ENCODE peak calls at places on chromosomes 11 and 22, in four cellular contexts. U is HCT116, N is NT2/D1, A is fibroblast of lung. Q is an unnamed sample. For H3K4me1, the result is how much of the 10 kb centered on the place peaks cover.

GRCh38 chr22:20427945-20428417 is 9.6 kb downstream of the SCARF2 start:
- DNase-seq in U (no peak), A (no peak), N (no peak), Q (no peak)

GRCh38 chr22:37282385-37282677 is at the start of gene CYTH4:
- DNase-seq in U (no peak), A (no peak), N (no peak), Q (no peak)

GRCh38 chr22:22810018-22810427 is 77.6 kb upstream of the IGLL5 start:
- DNase-seq in N (peak), A (peak), U (peak), Q (peak)

GRCh38 chr11:61698173-61698965 is 18.2 kb downstream of the DAGLA start:
- DNase-seq in A (no peak), N (no peak), U (no peak), Q (no peak)

GRCh38 chr22:25399649-25400151 is 164.8 kb upstream of the GRK3 start:
- DNase-seq in N (no peak), U (no peak), A (no peak), Q (no peak)

GRCh38 chr11:49405743-49406142 is 197.3 kb upstream of the FOLH1 start:
- DNase-seq in N (no peak), A (no peak), U (no peak), Q (no peak)

GRCh38 chr11:58757449-58757848 is 25.7 kb upstream of the GLYAT start:
- DNase-seq in U (no peak), N (no peak), A (no peak), Q (no peak)

GRCh38 chr11:118301600-118302195 is 2.8 kb upstream of the CD3E start:
- DNase-seq in A (no peak), N (no peak), U (no peak), Q (no peak)

GRCh38 chr11:80958414-80958813 is 1517.6 kb upstream of the TENM4 start:
- DNase-seq in A (peak), N (no peak), U (no peak), Q (peak)

GRCh38 chr22:37403267-37403960 is 23.9 kb downstream of the ELFN2 start:
- DNase-seq in A (no peak), U (no peak), N (no peak), Q (no peak)

GRCh38 chr22:47622541-47622940 is 860.1 kb downstream of the TBC1D22A start:
- DNase-seq in U (no peak), A (no peak), N (no peak), Q (no peak)

GRCh38 chr11:115222218-115222862 is 281.9 kb downstream of the CADM1 start:
- DNase-seq in A (peak), N (no peak), U (no peak), Q (no peak)

GRCh38 chr11:8309311-8309710 is 45.6 kb upstream of the LMO1 start:
- DNase-seq in U (no peak), N (no peak), A (no peak), Q (no peak)

GRCh38 chr11:46298699-46299424 is 21.4 kb downstream of the CREB3L1 start:
- DNase-seq in U (no peak), A (peak), N (no peak), Q (peak)

GRCh38 chr11:105211806-105212531 is 72.4 kb upstream of the CARD18 start:
- DNase-seq in U (no peak), N (no peak), A (peak), Q (peak)

GRCh38 chr11:36273110-36273509 is 16.1 kb downstream of the COMMD9 start:
- DNase-seq in U (no peak), N (no peak), A (no peak), Q (no peak)

GRCh38 chr22:43310798-43311197 is 32.4 kb downstream of the SCUBE1 start:
- DNase-seq in N (no peak), A (no peak), U (no peak), Q (no peak)

GRCh38 chr11:68950268-68950667 is 30.5 kb downstream of the MRGPRD start:
- DNase-seq in A (no peak), N (peak), U (peak), Q (peak)

GRCh38 chr11:127157225-127157624 is 156.7 kb upstream of the KIRREL3 start:
- DNase-seq in N (no peak), A (no peak), U (no peak), Q (no peak)

GRCh38 chr11:122979103-122979814 is 2.4 kb downstream of the BSX start:
- DNase-seq in A (no peak), U (no peak), N (no peak), Q (no peak)

GRCh38 chr22:45430871-45431270 is 17.4 kb downstream of the RIBC2 start:
- DNase-seq in N (no peak), A (no peak), U (no peak), Q (no peak)

GRCh38 chr11:127627629-127628462 is 627.3 kb upstream of the KIRREL3 start:
- DNase-seq in A (peak), N (no peak), U (no peak), Q (no peak)

GRCh38 chr11:44630511-44631210 is 65.2 kb downstream of the CD82 start:
- DNase-seq in N (no peak), A (no peak), U (no peak), Q (no peak)

GRCh38 chr11:13486926-13487660 is 8.7 kb downstream of the PTH start:
- DNase-seq in N (no peak), A (no peak), U (no peak), Q (peak)

GRCh38 chr11:79333381-79333780 is 107.4 kb downstream of the TENM4 start:
- DNase-seq in A (no peak), U (no peak), N (no peak), Q (no peak)

GRCh38 chr11:106121570-106122320 is 44.3 kb downstream of the AASDHPPT start:
- DNase-seq in A (no peak), U (no peak), N (no peak), Q (peak)

GRCh38 chr11:47234669-47235075 is 13.9 kb downstream of the ACP2 start:
- DNase-seq in U (no peak), N (no peak), A (peak), Q (no peak)

GRCh38 chr22:35601743-35602633 is 15.1 kb downstream of the MB start:
- DNase-seq in N (no peak), A (peak), U (no peak), Q (peak)

GRCh38 chr11:109197656-109198055 is 224.3 kb upstream of the C11orf87 start:
- DNase-seq in A (peak), U (no peak), N (no peak), Q (peak)

GRCh38 chr22:26471522-26471921 is 12.1 kb downstream of the HPS4 start:
- DNase-seq in U (peak), A (peak), N (no peak), Q (peak)

GRCh38 chr11:58058276-58059010 is 27.7 kb downstream of the OR6Q1 start:
- DNase-seq in N (no peak), U (no peak), A (no peak), Q (no peak)

GRCh38 chr11:45048870-45049825 is 97.3 kb upstream of the PRDM11 start:
- DNase-seq in U (no peak), A (no peak), N (no peak), Q (no peak)

GRCh38 chr11:113384551-113384950 is 3.0 kb upstream of the ANKK1 start:
- DNase-seq in N (no peak), A (peak), U (no peak), Q (peak)

GRCh38 chr11:107043242-107043991 is 25.1 kb upstream of the GUCY1A2 start:
- DNase-seq in A (peak), N (no peak), U (no peak), Q (peak)

GRCh38 chr11:71991494-71991893 is 7.2 kb upstream of the IL18BP start:
- DNase-seq in U (no peak), N (no peak), A (no peak), Q (no peak)

GRCh38 chr22:22666307-22667091 is 22.1 kb downstream of the GGTLC2 start:
- DNase-seq in U (no peak), A (no peak), N (no peak), Q (peak)

GRCh38 chr22:41285441-41285819 is 557 bp downstream of the RANGAP1 start:
- DNase-seq in U (peak), N (no peak), A (peak), Q (peak)

GRCh38 chr11:58796333-58797049 is 48.0 kb downstream of the GLYATL2 start:
- DNase-seq in N (no peak), U (no peak), A (no peak), Q (peak)

DNA sequence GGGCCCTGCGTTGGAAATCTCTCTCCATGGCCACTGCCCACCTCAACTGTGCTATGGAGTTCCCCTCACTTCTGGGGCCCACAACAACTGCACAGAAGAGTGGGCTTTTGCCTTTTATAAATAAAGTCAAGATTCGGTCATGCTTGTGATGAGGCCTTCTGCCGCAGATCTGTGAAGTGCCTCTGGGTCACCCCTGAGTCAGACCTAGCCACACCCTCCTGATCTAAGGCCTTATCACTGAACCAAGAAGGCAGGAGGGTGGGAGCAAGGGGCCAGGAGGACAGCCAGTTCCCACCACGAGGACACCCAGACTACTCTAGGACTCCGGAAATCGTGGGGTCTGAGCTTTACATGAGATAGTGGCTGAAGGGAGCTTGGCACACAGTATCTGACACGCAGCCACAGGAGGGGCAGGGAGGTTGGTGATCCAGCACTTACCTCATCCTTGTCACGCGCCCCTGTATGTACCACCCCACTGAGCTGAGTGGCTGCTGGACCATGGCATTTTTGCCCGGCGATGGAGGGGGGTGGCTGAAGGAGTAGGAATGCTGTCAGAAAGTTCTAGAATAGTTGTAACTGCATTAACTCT is 115.7 kb downstream of the ABTB2 start:
- DNase-seq in A (peak), N (no peak), U (no peak), Q (no peak)
- H3K4me3 ChIP-seq in A (no peak), N (no peak), U (peak), Q (no peak)

GRCh38 chr11:129894281-129895125 is 875 bp downstream of the NFRKB start:
- DNase-seq in U (no peak), A (peak), N (no peak), Q (no peak)
- H3K9ac ChIP-seq in U (peak), A (peak), N (peak), Q (peak)

GRCh38 chr22:21445437-21446127 is 21.6 kb upstream of the TMEM191C start:
- DNase-seq in N (no peak), U (no peak), A (no peak), Q (no peak)
- H3K4me1 ChIP-seq in N (under half), U (under half), A (under half), Q (under half)

DNA sequence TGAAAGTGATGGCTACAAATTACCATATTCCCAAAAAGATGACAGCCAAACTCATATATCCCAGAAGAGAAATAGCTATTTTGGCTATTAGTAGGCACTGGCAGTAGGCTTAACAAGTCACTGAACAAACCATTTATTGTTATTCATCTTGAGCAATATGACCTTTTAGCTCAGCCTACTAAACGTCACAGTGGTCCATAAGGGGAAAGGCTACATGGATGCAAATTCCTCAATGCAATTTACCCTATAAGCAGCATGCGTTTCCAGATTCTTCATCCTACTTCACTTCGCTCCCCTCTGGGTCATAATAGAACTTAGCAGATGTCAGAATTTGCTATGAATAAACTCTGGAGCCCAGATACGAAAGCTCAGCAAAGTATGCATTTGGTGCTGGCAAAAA is 114.0 kb downstream of the SIK3 start:
- DNase-seq in U (no peak), A (peak), N (no peak), Q (peak)
- H3K4me3 ChIP-seq in U (no peak), A (no peak), N (no peak), Q (peak)

DNA sequence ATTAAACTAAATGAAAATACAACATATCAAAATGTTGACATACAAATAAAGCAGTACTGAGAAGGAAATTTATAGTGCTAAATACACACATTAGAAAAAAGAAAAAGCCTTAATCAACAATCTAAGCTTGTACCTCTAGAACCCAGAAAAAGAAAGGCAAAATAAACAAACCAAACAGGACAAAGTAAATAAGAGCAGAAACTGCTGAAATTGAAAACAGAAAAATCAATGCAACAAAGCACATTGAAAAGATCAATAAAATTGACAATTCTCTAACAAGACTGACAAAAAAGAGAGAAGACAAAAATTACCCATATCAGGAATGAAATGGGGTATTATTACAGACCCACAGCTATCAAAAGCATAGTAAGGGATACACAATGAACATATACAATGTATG is 21.0 kb downstream of the DCUN1D5 start:
- DNase-seq in U (no peak), A (no peak), N (no peak), Q (no peak)
- H3K9ac ChIP-seq in U (no peak), A (no peak), N (no peak), Q (no peak)

DNA sequence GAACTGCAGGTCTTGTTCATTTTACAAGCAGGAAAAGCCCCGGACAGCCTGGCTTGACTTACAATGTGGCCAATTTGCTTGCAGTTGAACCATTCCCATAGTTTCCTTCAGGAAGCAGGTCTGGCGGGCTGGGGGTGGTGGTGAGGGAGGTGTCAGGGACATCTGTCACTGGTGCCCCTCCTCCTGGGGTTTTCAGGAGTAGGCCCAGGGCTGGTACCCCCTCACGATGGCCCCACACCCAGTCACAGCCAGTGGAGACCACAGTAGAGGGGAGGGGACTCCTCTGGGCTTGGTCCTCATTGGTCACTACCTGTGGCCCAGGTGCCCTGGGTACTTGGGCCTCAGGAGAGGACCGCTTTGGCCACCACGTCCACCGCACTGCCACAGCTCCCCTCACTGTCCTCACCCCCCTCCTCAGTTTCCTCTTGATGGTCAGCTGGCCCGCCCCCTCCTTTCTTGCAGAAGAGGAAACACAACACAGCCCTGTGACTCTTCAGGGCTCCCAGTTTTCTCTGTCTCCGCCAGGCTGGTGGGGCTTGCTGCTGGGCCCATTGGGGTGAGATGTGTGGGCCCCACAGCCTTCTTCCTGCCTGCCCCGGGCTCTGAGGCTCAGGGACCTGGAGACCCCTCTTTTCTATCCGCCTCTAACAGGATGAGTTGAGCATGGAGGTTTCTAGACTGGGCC is 39.8 kb upstream of the SHISAL1 start:
- DNase-seq in U (no peak), A (no peak), N (no peak), Q (no peak)
- H3K4me1 ChIP-seq in U (under half), A (under half), N (under half), Q (under half)

GRCh38 chr11:12172493-12173013 is 62.2 kb downstream of the MICAL2 start:
- DNase-seq in A (no peak), N (no peak), U (no peak), Q (no peak)
- H3K4me3 ChIP-seq in A (no peak), N (no peak), U (no peak), Q (no peak)

GRCh38 chr11:66101055-66101454 is 31.0 kb downstream of the PACS1 start:
- DNase-seq in N (no peak), U (no peak), A (no peak), Q (no peak)

GRCh38 chr11:66104057-66104638 is 34.1 kb downstream of the PACS1 start:
- DNase-seq in U (no peak), N (no peak), A (no peak), Q (no peak)

GRCh38 chr11:66100272-66101037 is 30.4 kb downstream of the PACS1 start:
- DNase-seq in A (peak), U (no peak), N (no peak), Q (no peak)
- H3K9ac ChIP-seq in A (no peak), U (no peak), N (no peak), Q (no peak)

GRCh38 chr11:67374571-67375276 is 1.3 kb upstream of the CLCF1 start:
- DNase-seq in U (no peak), A (peak), N (no peak), Q (peak)
- H3K4me1 ChIP-seq in U (half or more), A (under half), N (half or more), Q (under half)

Q was measured in adipocyte.